ENCODE peak calls at places on chromosomes 12 and 14, in seven cellular contexts. Z is HepG2, S is neural progenitor cell, J is IMR-90, D is hepatocyte, N is mammary epithelial cell, K is fibroblast of lung. V is an unnamed sample.

GRCh38 chr14:46322076-46322475 is 329.5 kb downstream of the RPL10L start:
- DNase-seq in J (no peak), N (no peak), S (peak), K (no peak), D (peak), Z (no peak), V (no peak)

GRCh38 chr14:85573406-85573805 is 43.5 kb downstream of the FLRT2 start:
- DNase-seq in J (no peak), D (no peak), N (no peak), S (no peak), Z (no peak), K (peak), V (no peak)

GRCh38 chr12:57138526-57139272 is 8.7 kb downstream of the LRP1-AS start:
- DNase-seq in K (no peak), N (no peak), S (no peak), J (no peak), D (peak), Z (peak), V (no peak)

GRCh38 chr14:22837750-22838538 is 1.6 kb downstream of the MMP14 start:
- DNase-seq in Z (no peak), J (peak), N (peak), D (peak), S (no peak), K (peak), V (no peak)

GRCh38 chr14:93005838-93006237 is 82.9 kb downstream of the CHGA start:
- DNase-seq in J (no peak), D (no peak), S (no peak), Z (no peak), K (no peak), N (no peak), V (no peak)

GRCh38 chr12:26239508-26240328 is 44.3 kb downstream of the SSPN start:
- DNase-seq in D (no peak), J (peak), K (peak), N (peak), Z (peak), S (no peak), V (peak)

GRCh38 chr12:14367097-14367661 is 1.7 kb downstream of the ATF7IP start:
- DNase-seq in Z (peak), S (no peak), N (peak), D (peak), J (peak), K (peak), V (peak)

GRCh38 chr14:75525969-75526368 is 3.7 kb downstream of the BATF start:
- DNase-seq in S (no peak), N (no peak), Z (no peak), K (no peak), D (no peak), J (no peak), V (no peak)

GRCh38 chr12:104479141-104479662 is 22.5 kb downstream of the CHST11 start:
- DNase-seq in D (no peak), J (no peak), N (no peak), K (no peak), Z (no peak), S (no peak), V (no peak)

GRCh38 chr12:27333311-27334009 is 824 bp downstream of the BMAL2 start:
- DNase-seq in N (peak), S (peak), Z (no peak), D (peak), K (no peak), J (no peak), V (no peak)

GRCh38 chr14:64089920-64090319 is 204.3 kb downstream of the ESR2 start:
- DNase-seq in Z (no peak), J (peak), N (no peak), D (no peak), K (peak), S (peak), V (no peak)

GRCh38 chr12:21987786-21988185 is 46.6 kb upstream of the ABCC9 start:
- DNase-seq in S (peak), D (no peak), J (no peak), K (no peak), Z (no peak), N (no peak), V (no peak)

GRCh38 chr12:52395761-52396434 is 10.2 kb downstream of the KRT82 start:
- DNase-seq in S (peak), J (no peak), K (no peak), N (peak), D (peak), Z (peak), V (peak)

GRCh38 chr12:123614531-123614930 is 12.6 kb downstream of the DDX55 start:
- DNase-seq in K (peak), J (peak), S (no peak), Z (no peak), D (no peak), N (peak), V (no peak)

GRCh38 chr12:104094284-104094683 is 30.0 kb downstream of the HCFC2 start:
- DNase-seq in J (peak), D (no peak), S (no peak), N (no peak), K (peak), Z (no peak), V (no peak)

GRCh38 chr14:31927348-31927826 is 149.7 kb upstream of the ARHGAP5 start:
- DNase-seq in N (peak), J (peak), Z (peak), D (peak), S (peak), K (peak), V (peak)

GRCh38 chr14:89408907-89409675 is 7.9 kb downstream of the FOXN3 start:
- DNase-seq in K (no peak), Z (no peak), J (no peak), N (peak), D (no peak), S (no peak), V (no peak)

GRCh38 chr14:78450945-78451344 is 280.8 kb downstream of the NRXN3 start:
- DNase-seq in S (no peak), Z (no peak), D (no peak), J (no peak), N (no peak), K (no peak), V (no peak)

GRCh38 chr14:89947344-89947743 is 7.2 kb downstream of the EFCAB11 start:
- DNase-seq in J (no peak), D (no peak), S (no peak), Z (no peak), N (no peak), K (no peak), V (no peak)

GRCh38 chr14:99575043-99576023 is 28.7 kb downstream of the CCDC85C start:
- DNase-seq in K (peak), J (peak), N (peak), Z (peak), D (no peak), S (no peak), V (peak)

GRCh38 chr14:64209428-64210165 is 84.6 kb downstream of the ESR2 start:
- DNase-seq in K (peak), S (no peak), Z (no peak), D (no peak), J (peak), N (no peak), V (no peak)

GRCh38 chr14:94008234-94008633 is 11.1 kb downstream of the CCDC197 start:
- DNase-seq in J (no peak), K (no peak), D (no peak), Z (no peak), N (no peak), S (no peak), V (no peak)

GRCh38 chr12:75650989-75651695 is 139.7 kb upstream of the KRR1 start:
- DNase-seq in S (no peak), Z (no peak), K (peak), N (peak), J (no peak), D (no peak), V (no peak)

GRCh38 chr14:106044949-106045596 is 518.7 kb downstream of the TMEM121 start:
- DNase-seq in Z (peak), D (no peak), S (no peak), K (no peak), N (no peak), J (no peak), V (peak)

GRCh38 chr14:94048676-94049624 is 22.8 kb downstream of the OTUB2 start:
- DNase-seq in K (no peak), S (no peak), Z (no peak), J (no peak), N (no peak), D (no peak), V (no peak)

GRCh38 chr12:54421175-54421872 is 2.3 kb upstream of the ITGA5 start:
- DNase-seq in Z (no peak), K (peak), D (no peak), J (peak), N (no peak), S (no peak), V (no peak)

GRCh38 chr14:80055912-80056801 is 155.1 kb downstream of the DIO2 start:
- DNase-seq in K (peak), Z (peak), N (peak), D (peak), S (peak), J (peak), V (peak)

GRCh38 chr12:55072093-55072492 is 52.3 kb downstream of the NEUROD4 start:
- DNase-seq in Z (peak), D (peak), S (peak), K (peak), J (no peak), N (peak), V (peak)

GRCh38 chr14:26992403-26993115 is 394.7 kb upstream of the NOVA1 start:
- DNase-seq in D (no peak), J (no peak), Z (no peak), S (no peak), N (no peak), K (no peak), V (no peak)

GRCh38 chr12:1325666-1326065 is 268.7 kb downstream of the FBXL14 start:
- DNase-seq in Z (no peak), N (peak), D (no peak), K (no peak), J (no peak), S (no peak), V (no peak)

GRCh38 chr12:81461163-81461562 is 298.0 kb downstream of the PPFIA2 start:
- DNase-seq in N (no peak), K (no peak), Z (no peak), S (no peak), D (no peak), J (no peak), V (no peak)

GRCh38 chr12:80187660-80188090 is 88.3 kb downstream of the OTOGL start:
- DNase-seq in K (peak), J (peak), N (no peak), Z (no peak), S (no peak), D (no peak), V (peak)

GRCh38 chr12:5467941-5468340 is 36.0 kb downstream of the NTF3 start:
- DNase-seq in J (peak), S (no peak), K (no peak), Z (no peak), N (no peak), D (no peak), V (no peak)

GRCh38 chr12:79119796-79120195 is 255.2 kb downstream of the SYT1 start:
- DNase-seq in K (no peak), D (no peak), J (no peak), N (no peak), Z (no peak), S (peak), V (no peak)

GRCh38 chr12:22728989-22729388 is 104.0 kb downstream of the ETNK1 start:
- DNase-seq in J (no peak), S (peak), K (peak), D (no peak), Z (no peak), N (no peak), V (no peak)

GRCh38 chr12:103672401-103673119 is 85.5 kb downstream of the STAB2 start:
- DNase-seq in S (no peak), D (peak), K (peak), Z (peak), J (peak), N (no peak), V (no peak)

GRCh38 chr12:54379401-54380201 is 4.9 kb downstream of the ZNF385A start:
- DNase-seq in J (peak), K (peak), D (peak), Z (peak), S (peak), N (peak), V (peak)

GRCh38 chr12:7645395-7646177 is 20.1 kb downstream of the APOBEC1 start:
- DNase-seq in J (peak), Z (peak), K (peak), N (no peak), D (peak), S (peak), V (peak)
- H2AFZ ChIP-seq in J (no peak), Z (no peak), K (no peak), N (no peak), D (no peak), S (peak), V (no peak)

DNA sequence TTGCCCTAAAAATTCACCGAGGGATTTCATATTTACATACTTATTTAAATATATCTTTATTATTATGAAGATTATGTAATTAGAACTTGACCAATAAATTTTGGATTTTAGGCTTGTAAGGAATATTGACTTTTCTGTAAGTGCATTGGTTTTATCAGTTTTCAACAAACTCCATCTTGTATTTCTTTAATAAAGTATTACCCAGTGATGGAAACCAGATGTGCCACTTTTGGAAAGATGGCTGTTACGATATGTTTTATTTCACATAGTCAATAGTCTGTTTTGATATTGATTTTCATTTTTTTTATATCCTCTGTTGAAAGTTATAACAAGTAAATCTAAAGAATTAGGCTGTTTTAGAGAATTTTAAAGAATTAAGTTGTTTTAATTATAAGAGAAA is 1.8 kb downstream of the MON2 start:
- DNase-seq in Z (no peak), S (no peak), K (no peak), D (no peak), N (no peak), J (no peak), V (no peak)
- H3K4me3 ChIP-seq in Z (peak), S (peak), K (peak), D (peak), N (peak), J (no peak), V (peak)

DNA sequence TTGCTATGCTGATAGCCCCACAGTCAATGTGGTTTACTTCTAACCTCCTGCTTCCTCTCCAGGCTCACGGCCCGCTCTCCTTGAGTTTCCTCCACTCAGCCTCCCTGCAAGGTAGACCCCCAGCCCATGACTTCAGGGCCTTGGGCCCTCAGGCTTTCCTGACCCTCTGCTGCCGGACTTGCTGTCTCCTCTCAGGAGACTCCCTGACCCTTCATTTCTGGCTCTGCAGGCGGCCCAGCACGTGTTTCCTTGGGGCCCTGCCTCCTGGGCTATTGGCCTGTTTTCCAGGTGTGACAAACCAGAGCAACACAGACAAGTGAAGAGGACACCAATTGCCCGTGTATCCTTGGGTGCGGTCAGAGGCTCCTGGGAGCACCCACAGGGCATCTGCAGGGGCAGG is 54.6 kb downstream of the NFKBIA start:
- DNase-seq in D (no peak), S (no peak), Z (no peak), N (no peak), K (no peak), J (no peak), V (no peak)
- H2AFZ ChIP-seq in D (no peak), S (peak), Z (no peak), N (no peak), K (no peak), J (no peak), V (no peak)

GRCh38 chr12:30823140-30823669 is 68.5 kb upstream of the CAPRIN2 start:
- DNase-seq in N (no peak), J (no peak), S (peak), K (peak), D (peak), Z (no peak), V (no peak)
- H3K4me3 ChIP-seq in N (no peak), J (no peak), S (peak), K (no peak), D (peak), Z (no peak), V (no peak)

DNA sequence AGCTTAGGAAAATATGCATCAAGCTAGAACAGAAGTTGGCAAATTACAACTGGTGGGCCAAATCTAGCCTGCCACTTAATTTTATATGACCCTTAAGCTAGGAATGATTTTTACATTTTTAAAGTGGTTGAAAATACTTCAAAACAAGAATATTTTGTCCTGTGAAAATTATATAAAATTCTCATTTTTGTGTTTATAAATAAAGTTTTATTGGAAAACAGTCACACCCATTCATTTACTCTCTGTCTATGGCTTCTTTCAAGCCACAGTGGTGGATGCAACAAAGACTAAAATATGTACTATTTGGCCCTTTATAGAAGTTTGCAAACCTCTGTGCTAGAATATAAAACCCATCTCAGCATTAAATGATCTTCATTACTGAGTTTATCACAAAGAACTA is 2.1 kb upstream of the ABCD2 start:
- DNase-seq in S (no peak), J (no peak), D (no peak), N (no peak), Z (no peak), K (no peak), V (no peak)
- H2AFZ ChIP-seq in S (no peak), J (no peak), D (no peak), N (no peak), Z (no peak), K (no peak), V (no peak)

GRCh38 chr14:72519543-72519942 is 374.4 kb downstream of the DPF3 start:
- DNase-seq in S (no peak), K (no peak), N (no peak), Z (no peak), J (no peak), D (no peak), V (no peak)
- H3K4me3 ChIP-seq in S (no peak), K (no peak), N (no peak), Z (no peak), J (no peak), D (no peak), V (no peak)